ENCODE peak calls at places on chromosomes 6 and 20, in six cellular contexts. X, V, C, B, Q and J are unnamed samples. For H3K9me3, the result is how much of the 10 kb centered on the place peaks cover.

GRCh38 chr20:63830821-63831593 is at the start of gene ZBTB46:
- DNase-seq in V (no peak), C (peak), Q (peak), X (no peak), B (peak), J (no peak)

GRCh38 chr6:15254074-15254975 is 8.5 kb downstream of the JARID2 start:
- DNase-seq in Q (no peak), X (no peak), C (no peak), B (peak), V (no peak), J (no peak)

GRCh38 chr6:130724089-130724488 is 103.1 kb upstream of the SMLR1 start:
- DNase-seq in B (no peak), C (no peak), Q (no peak), V (no peak), X (no peak), J (no peak)

GRCh38 chr6:106097368-106098231 is 11.5 kb downstream of the PRDM1 start:
- DNase-seq in C (no peak), V (no peak), X (peak), B (no peak), Q (no peak), J (peak)

GRCh38 chr6:33823806-33824205 is 20.0 kb upstream of the MLN start:
- DNase-seq in Q (no peak), B (no peak), X (no peak), V (no peak), C (no peak), J (no peak)

GRCh38 chr20:13788167-13788834 is 3.5 kb downstream of the NDUFAF5 start:
- DNase-seq in B (peak), V (peak), C (no peak), X (peak), Q (no peak), J (no peak)

GRCh38 chr6:617485-618100 is 39.3 kb downstream of the HUS1B start:
- DNase-seq in B (peak), Q (no peak), C (peak), X (peak), V (no peak), J (no peak)

GRCh38 chr6:106275692-106276091 is 49.9 kb downstream of the ATG5 start:
- DNase-seq in V (no peak), C (no peak), Q (no peak), B (no peak), X (no peak), J (no peak)

GRCh38 chr6:15017251-15017650 is 228.6 kb upstream of the JARID2 start:
- DNase-seq in C (no peak), X (no peak), B (no peak), Q (no peak), V (no peak), J (no peak)

GRCh38 chr6:144955392-144955791 is 670.3 kb downstream of the UTRN start:
- DNase-seq in X (no peak), C (no peak), V (no peak), Q (no peak), B (no peak), J (no peak)

GRCh38 chr6:29419516-29419915 is 4.8 kb downstream of the OR12D1 start:
- DNase-seq in B (no peak), C (no peak), V (no peak), X (no peak), Q (no peak), J (no peak)

GRCh38 chr6:29424575-29424974 is 9.8 kb downstream of the OR12D1 start:
- DNase-seq in C (no peak), V (no peak), X (no peak), Q (no peak), B (no peak), J (no peak)

GRCh38 chr6:29426654-29427053 is 11.9 kb downstream of the OR12D1 start:
- DNase-seq in C (no peak), B (peak), X (no peak), Q (no peak), V (no peak), J (no peak)

GRCh38 chr6:29424168-29424567 is 9.4 kb downstream of the OR12D1 start:
- DNase-seq in X (no peak), B (no peak), Q (no peak), C (no peak), V (no peak), J (no peak)

GRCh38 chr6:29425075-29425474 is 10.3 kb downstream of the OR12D1 start:
- DNase-seq in V (no peak), X (no peak), C (no peak), B (no peak), Q (no peak), J (no peak)
- H3K4me3 ChIP-seq in V (no peak), X (no peak), C (no peak), B (no peak), Q (no peak), J (no peak)

GRCh38 chr6:88858455-88858854 is 105.0 kb downstream of the RNGTT start:
- DNase-seq in X (no peak), C (no peak), V (no peak), B (no peak), Q (no peak), J (no peak)

GRCh38 chr6:88860310-88860709 is 103.1 kb downstream of the RNGTT start:
- DNase-seq in B (no peak), Q (no peak), X (no peak), V (no peak), C (no peak), J (no peak)

GRCh38 chr6:88855521-88856152 is 107.8 kb downstream of the RNGTT start:
- DNase-seq in X (no peak), C (no peak), B (no peak), Q (no peak), V (no peak), J (no peak)

GRCh38 chr6:88856566-88856965 is 106.9 kb downstream of the RNGTT start:
- DNase-seq in Q (no peak), B (no peak), X (no peak), V (no peak), C (no peak), J (no peak)
- H3K9me3 ChIP-seq in Q (under half), B (under half), X (under half), V (under half), C (under half), J (under half)

GRCh38 chr6:1619666-1620503 is 10.2 kb downstream of the FOXC1 start:
- DNase-seq in C (no peak), B (no peak), V (no peak), Q (no peak), X (no peak), J (no peak)
- H3K4me3 ChIP-seq in C (peak), B (no peak), V (peak), Q (no peak), X (no peak), J (no peak)

GRCh38 chr20:56257604-56258003 is 9.1 kb downstream of the MC3R start:
- DNase-seq in B (no peak), V (no peak), Q (no peak), X (no peak), C (no peak), J (no peak)
- H3K9me3 ChIP-seq in B (under half), V (under half), Q (under half), X (under half), C (under half), J (under half)